ENCODE peak calls at places on chromosomes 7 and 10, in five cellular contexts. One of them, this sample, is unnamed.
A peak's percentile ranks its signal among the peaks of the same experiment; 100 is the strongest.

GRCh38 chr7:74032191-74032490 is 4.2 kb downstream of the ELN start:
- DNase-seq in CD8-positive, alpha-beta T cell: no peak
- DNase-seq in adipocyte: peak; percentile 74
- DNase-seq in activated CD4-positive, CD25-positive, alpha-beta regulatory T cell: no peak
- DNase-seq in activated naive CD4-positive, alpha-beta T cell treated with anti-CD3 and anti-CD28 coated beads for 36 hours: no peak
- DNase-seq in this sample: no peak

GRCh38 chr7:94250984-94251383 is 143.7 kb upstream of the COL1A2 start:
- DNase-seq in activated CD4-positive, CD25-positive, alpha-beta regulatory T cell: no peak
- DNase-seq in activated naive CD4-positive, alpha-beta T cell treated with anti-CD3 and anti-CD28 coated beads for 36 hours: no peak
- DNase-seq in CD8-positive, alpha-beta T cell: no peak
- DNase-seq in adipocyte: no peak
- DNase-seq in this sample: no peak

GRCh38 chr7:128104109-128104742 is 73.0 kb upstream of the LRRC4 start:
- DNase-seq in adipocyte: peak; percentile 59
- DNase-seq in CD8-positive, alpha-beta T cell: no peak
- DNase-seq in activated naive CD4-positive, alpha-beta T cell treated with anti-CD3 and anti-CD28 coated beads for 36 hours: no peak
- DNase-seq in activated CD4-positive, CD25-positive, alpha-beta regulatory T cell: no peak
- DNase-seq in this sample: peak; percentile 16

GRCh38 chr7:1580422-1581030 is 10.7 kb upstream of the PSMG3 start:
- DNase-seq in CD8-positive, alpha-beta T cell: no peak
- DNase-seq in activated CD4-positive, CD25-positive, alpha-beta regulatory T cell: no peak
- DNase-seq in activated naive CD4-positive, alpha-beta T cell treated with anti-CD3 and anti-CD28 coated beads for 36 hours: no peak
- DNase-seq in adipocyte: no peak
- DNase-seq in this sample: no peak

GRCh38 chr7:90747521-90747920 is 151.4 kb downstream of the CDK14 start:
- DNase-seq in CD8-positive, alpha-beta T cell: no peak
- DNase-seq in activated CD4-positive, CD25-positive, alpha-beta regulatory T cell: no peak
- DNase-seq in activated naive CD4-positive, alpha-beta T cell treated with anti-CD3 and anti-CD28 coated beads for 36 hours: no peak
- DNase-seq in adipocyte: peak; percentile 35
- DNase-seq in this sample: no peak

GRCh38 chr7:127620406-127621233 is 2.7 kb upstream of the PAX4 start:
- DNase-seq in CD8-positive, alpha-beta T cell: no peak
- DNase-seq in activated naive CD4-positive, alpha-beta T cell treated with anti-CD3 and anti-CD28 coated beads for 36 hours: no peak
- DNase-seq in adipocyte: no peak
- DNase-seq in activated CD4-positive, CD25-positive, alpha-beta regulatory T cell: no peak
- DNase-seq in this sample: no peak

GRCh38 chr7:55887786-55888185 is 530 bp downstream of the ZNF713 start:
- DNase-seq in activated CD4-positive, CD25-positive, alpha-beta regulatory T cell: no peak
- DNase-seq in CD8-positive, alpha-beta T cell: no peak
- DNase-seq in activated naive CD4-positive, alpha-beta T cell treated with anti-CD3 and anti-CD28 coated beads for 36 hours: no peak
- DNase-seq in adipocyte: no peak
- DNase-seq in this sample: no peak

GRCh38 chr7:155735442-155736118 is 76.7 kb downstream of the SHH start:
- DNase-seq in adipocyte: no peak
- DNase-seq in activated naive CD4-positive, alpha-beta T cell treated with anti-CD3 and anti-CD28 coated beads for 36 hours: no peak
- DNase-seq in CD8-positive, alpha-beta T cell: no peak
- DNase-seq in activated CD4-positive, CD25-positive, alpha-beta regulatory T cell: no peak
- DNase-seq in this sample: no peak

GRCh38 chr7:3991771-3992231 is 690.3 kb upstream of the FOXK1 start:
- DNase-seq in CD8-positive, alpha-beta T cell: no peak
- DNase-seq in adipocyte: no peak
- DNase-seq in activated naive CD4-positive, alpha-beta T cell treated with anti-CD3 and anti-CD28 coated beads for 36 hours: no peak
- DNase-seq in activated CD4-positive, CD25-positive, alpha-beta regulatory T cell: no peak
- DNase-seq in this sample: no peak

GRCh38 chr10:125084191-125085186 is 75.9 kb downstream of the CTBP2 start:
- DNase-seq in CD8-positive, alpha-beta T cell: no peak
- DNase-seq in activated naive CD4-positive, alpha-beta T cell treated with anti-CD3 and anti-CD28 coated beads for 36 hours: no peak
- DNase-seq in adipocyte: peak; percentile 87
- DNase-seq in activated CD4-positive, CD25-positive, alpha-beta regulatory T cell: no peak
- DNase-seq in this sample: no peak

GRCh38 chr7:25598765-25599164 is 370.5 kb upstream of the NPVF start:
- DNase-seq in CD8-positive, alpha-beta T cell: no peak
- DNase-seq in adipocyte: no peak
- DNase-seq in activated naive CD4-positive, alpha-beta T cell treated with anti-CD3 and anti-CD28 coated beads for 36 hours: no peak
- DNase-seq in activated CD4-positive, CD25-positive, alpha-beta regulatory T cell: no peak
- DNase-seq in this sample: no peak

GRCh38 chr7:7867835-7868234 is 100.8 kb upstream of the GLCCI1 start:
- DNase-seq in adipocyte: no peak
- DNase-seq in CD8-positive, alpha-beta T cell: no peak
- DNase-seq in activated CD4-positive, CD25-positive, alpha-beta regulatory T cell: no peak
- DNase-seq in activated naive CD4-positive, alpha-beta T cell treated with anti-CD3 and anti-CD28 coated beads for 36 hours: no peak
- DNase-seq in this sample: no peak

GRCh38 chr7:39686261-39686924 is 63.0 kb downstream of the RALA start:
- DNase-seq in activated naive CD4-positive, alpha-beta T cell treated with anti-CD3 and anti-CD28 coated beads for 36 hours: no peak
- DNase-seq in CD8-positive, alpha-beta T cell: no peak
- DNase-seq in activated CD4-positive, CD25-positive, alpha-beta regulatory T cell: no peak
- DNase-seq in adipocyte: peak; percentile 66
- DNase-seq in this sample: no peak